ENCODE peak calls at places on chromosomes 13 and 19, in nine cellular contexts. L is SK-N-SH; Q is fibroblast of mammary gland; Z is stimulated activated CD4-positive, alpha-beta T cell treated with anti-CD3 and anti-CD28 coated beads, Interleukin-15, amount 100 ng/mL, for 1 hour; J is SW 1271; X is stimulated activated CD8-positive, alpha-beta memory T cell treated with anti-CD3 and anti-CD28 coated beads, Interleukin-7, amount 100 ng/mL, for 1 hour; V is RWPE1; S is AG09319; R is NCI-H1092. M is an unnamed sample.
A peak's percentile ranks its signal among the peaks of the same experiment; 100 is the strongest.

GRCh38 chr13:30616927-30617314 is 799 bp upstream of the USPL1 start:
- DNase-seq in S (peak; percentile 71), R (peak; percentile 55), V (peak; percentile 69), L (peak; percentile 64), Z (no peak), J (peak; percentile 84), Q (peak; percentile 93), X (peak; percentile 9), M (peak; percentile 83)

GRCh38 chr13:40442826-40443225 is 223.6 kb downstream of the FOXO1 start:
- DNase-seq in R (no peak), X (no peak), Q (no peak), Z (no peak), L (no peak), V (no peak), J (no peak), S (no peak), M (no peak)

GRCh38 chr19:14544977-14545715 is 15.8 kb downstream of the TECR start:
- DNase-seq in J (no peak), S (no peak), X (no peak), V (no peak), L (no peak), R (peak; percentile 94), Z (no peak), Q (no peak), M (no peak)

GRCh38 chr13:67518785-67519184 is 288.6 kb upstream of the PCDH9 start:
- DNase-seq in X (no peak), R (no peak), V (no peak), L (no peak), Q (no peak), J (no peak), Z (no peak), S (no peak), M (no peak)

GRCh38 chr19:50239916-50240585 is 36.6 kb downstream of the MYH14 start:
- DNase-seq in J (no peak), S (no peak), Z (no peak), L (no peak), X (no peak), R (no peak), V (no peak), Q (peak; percentile 25), M (no peak)

GRCh38 chr19:49929611-49930482 is 543 bp upstream of the NUP62 start:
- DNase-seq in R (peak; percentile 94), Q (peak; percentile 97), Z (peak; percentile 84), S (peak; percentile 91), V (peak; percentile 98), L (peak; percentile 95), X (peak; percentile 65), J (peak; percentile 86), M (peak; percentile 86)

GRCh38 chr19:51689751-51690358 is 3.3 kb upstream of the SPACA6 start:
- DNase-seq in L (peak; percentile 77), S (no peak), X (no peak), Z (no peak), J (no peak), Q (no peak), V (no peak), R (no peak), M (no peak)

GRCh38 chr13:52159159-52159982 is at the start of gene NEK3:
- DNase-seq in X (no peak), V (peak; percentile 73), L (peak; percentile 93), Q (peak; percentile 67), R (peak; percentile 8), J (peak; percentile 63), Z (peak; percentile 21), S (no peak), M (peak; percentile 83)

GRCh38 chr19:1276620-1277007 is 1.3 kb downstream of the FAM174C start:
- DNase-seq in L (no peak), Q (no peak), J (no peak), S (no peak), V (no peak), X (no peak), Z (no peak), R (no peak), M (no peak)

GRCh38 chr19:17333611-17334413 is 843 bp downstream of the ANO8 start:
- DNase-seq in S (no peak), Z (peak; percentile 51), Q (peak; percentile 84), J (peak; percentile 13), L (no peak), X (peak; percentile 44), R (no peak), V (peak; percentile 73), M (peak; percentile 66)

GRCh38 chr13:54196684-54197083 is 1168.1 kb downstream of the OLFM4 start:
- DNase-seq in S (no peak), X (no peak), V (no peak), Z (no peak), J (no peak), R (no peak), Q (no peak), L (no peak), M (no peak)

GRCh38 chr13:24149306-24150032 is 11.1 kb upstream of the SPATA13 start:
- DNase-seq in Z (no peak), S (no peak), L (no peak), X (no peak), J (no peak), R (no peak), Q (peak; percentile 66), V (no peak), M (no peak)

GRCh38 chr19:5891938-5892771 is 11.4 kb downstream of the NDUFA11 start:
- DNase-seq in L (peak; percentile 83), X (no peak), S (no peak), J (peak; percentile 21), V (no peak), R (no peak), Q (peak; percentile 35), Z (no peak), M (no peak)